ENCODE peak calls at places on chromosomes 13 and 19, in eight cellular contexts. One of them, this sample, is unnamed.

GRCh38 chr19:28324275-28325060 is 888.5 kb downstream of the UQCRFS1 start:
- DNase-seq in upper lobe of right lung: no peak
- DNase-seq in fibroblast of pulmonary artery: no peak
- DNase-seq in ascending aorta: no peak
- DNase-seq in nephron progenitor cell: no peak
- DNase-seq in AG10803: no peak
- DNase-seq in CD8-positive, alpha-beta T cell: no peak
- DNase-seq in AG04450: no peak
- DNase-seq in this sample: no peak

GRCh38 chr13:97043302-97043701 is 49.0 kb upstream of the OXGR1 start:
- DNase-seq in upper lobe of right lung: no peak
- DNase-seq in ascending aorta: no peak
- DNase-seq in AG04450: no peak
- DNase-seq in nephron progenitor cell: no peak
- DNase-seq in CD8-positive, alpha-beta T cell: no peak
- DNase-seq in AG10803: peak
- DNase-seq in fibroblast of pulmonary artery: peak
- DNase-seq in this sample: peak

GRCh38 chr13:110398564-110399507 is 91.8 kb downstream of the COL4A2 start:
- DNase-seq in AG10803: peak
- DNase-seq in nephron progenitor cell: no peak
- DNase-seq in upper lobe of right lung: no peak
- DNase-seq in CD8-positive, alpha-beta T cell: no peak
- DNase-seq in AG04450: no peak
- DNase-seq in fibroblast of pulmonary artery: peak
- DNase-seq in ascending aorta: no peak
- DNase-seq in this sample: no peak

GRCh38 chr19:3793799-3794198 is 7.6 kb upstream of the MATK start:
- DNase-seq in AG10803: no peak
- DNase-seq in ascending aorta: no peak
- DNase-seq in upper lobe of right lung: no peak
- DNase-seq in CD8-positive, alpha-beta T cell: no peak
- DNase-seq in fibroblast of pulmonary artery: no peak
- DNase-seq in nephron progenitor cell: no peak
- DNase-seq in AG04450: no peak
- DNase-seq in this sample: no peak

GRCh38 chr19:49712397-49712859 is 21.5 kb downstream of the CPT1C start:
- DNase-seq in AG10803: peak
- DNase-seq in nephron progenitor cell: peak
- DNase-seq in CD8-positive, alpha-beta T cell: no peak
- DNase-seq in upper lobe of right lung: no peak
- DNase-seq in ascending aorta: no peak
- DNase-seq in fibroblast of pulmonary artery: peak
- DNase-seq in AG04450: no peak
- DNase-seq in this sample: peak

GRCh38 chr19:17337675-17338439 is 504 bp downstream of the GTPBP3 start:
- DNase-seq in AG04450: no peak
- DNase-seq in CD8-positive, alpha-beta T cell: no peak
- DNase-seq in nephron progenitor cell: peak
- DNase-seq in fibroblast of pulmonary artery: no peak
- DNase-seq in ascending aorta: no peak
- DNase-seq in AG10803: no peak
- DNase-seq in upper lobe of right lung: no peak
- DNase-seq in this sample: no peak

GRCh38 chr13:24267283-24267682 is 42.1 kb upstream of the C1QTNF9 start:
- DNase-seq in ascending aorta: no peak
- DNase-seq in AG10803: peak
- DNase-seq in AG04450: no peak
- DNase-seq in upper lobe of right lung: no peak
- DNase-seq in CD8-positive, alpha-beta T cell: no peak
- DNase-seq in nephron progenitor cell: no peak
- DNase-seq in fibroblast of pulmonary artery: no peak
- DNase-seq in this sample: no peak

GRCh38 chr13:110714798-110715394 is 1.4 kb downstream of the ING1 start:
- DNase-seq in fibroblast of pulmonary artery: peak
- DNase-seq in ascending aorta: peak
- DNase-seq in CD8-positive, alpha-beta T cell: peak
- DNase-seq in AG04450: no peak
- DNase-seq in upper lobe of right lung: peak
- DNase-seq in AG10803: no peak
- DNase-seq in nephron progenitor cell: peak
- DNase-seq in this sample: no peak

GRCh38 chr19:45485301-45486077 is 11.4 kb downstream of the RTN2 start:
- DNase-seq in AG10803: peak
- DNase-seq in fibroblast of pulmonary artery: peak
- DNase-seq in ascending aorta: peak
- DNase-seq in upper lobe of right lung: peak
- DNase-seq in CD8-positive, alpha-beta T cell: peak
- DNase-seq in nephron progenitor cell: peak
- DNase-seq in AG04450: peak
- DNase-seq in this sample: peak

GRCh38 chr19:2615782-2616181 is 86.7 kb downstream of the GNG7 start:
- DNase-seq in fibroblast of pulmonary artery: no peak
- DNase-seq in ascending aorta: no peak
- DNase-seq in upper lobe of right lung: no peak
- DNase-seq in nephron progenitor cell: no peak
- DNase-seq in AG10803: no peak
- DNase-seq in CD8-positive, alpha-beta T cell: no peak
- DNase-seq in AG04450: no peak
- DNase-seq in this sample: no peak

GRCh38 chr13:87128006-87128405 is 543.2 kb upstream of the SLITRK5 start:
- DNase-seq in fibroblast of pulmonary artery: peak
- DNase-seq in upper lobe of right lung: no peak
- DNase-seq in AG10803: peak
- DNase-seq in AG04450: no peak
- DNase-seq in nephron progenitor cell: no peak
- DNase-seq in ascending aorta: no peak
- DNase-seq in CD8-positive, alpha-beta T cell: no peak
- DNase-seq in this sample: peak

GRCh38 chr13:109251958-109252357 is 534.4 kb downstream of the IRS2 start:
- DNase-seq in upper lobe of right lung: no peak
- DNase-seq in fibroblast of pulmonary artery: no peak
- DNase-seq in AG04450: no peak
- DNase-seq in CD8-positive, alpha-beta T cell: no peak
- DNase-seq in ascending aorta: no peak
- DNase-seq in nephron progenitor cell: no peak
- DNase-seq in AG10803: peak
- DNase-seq in this sample: no peak

GRCh38 chr13:101989798-101990350 is 412.0 kb downstream of the FGF14 start:
- DNase-seq in CD8-positive, alpha-beta T cell: no peak
- DNase-seq in nephron progenitor cell: no peak
- DNase-seq in fibroblast of pulmonary artery: no peak
- DNase-seq in upper lobe of right lung: no peak
- DNase-seq in ascending aorta: no peak
- DNase-seq in AG10803: no peak
- DNase-seq in AG04450: no peak
- DNase-seq in this sample: no peak

GRCh38 chr13:102907016-102907756 is 61.4 kb downstream of the ERCC5 start:
- DNase-seq in CD8-positive, alpha-beta T cell: no peak
- DNase-seq in nephron progenitor cell: no peak
- DNase-seq in AG10803: peak
- DNase-seq in ascending aorta: no peak
- DNase-seq in AG04450: no peak
- DNase-seq in upper lobe of right lung: no peak
- DNase-seq in fibroblast of pulmonary artery: no peak
- DNase-seq in this sample: no peak

GRCh38 chr19:18274776-18275356 is 614 bp upstream of the IQCN start:
- DNase-seq in AG04450: no peak
- DNase-seq in upper lobe of right lung: peak
- DNase-seq in nephron progenitor cell: no peak
- DNase-seq in fibroblast of pulmonary artery: peak
- DNase-seq in ascending aorta: peak
- DNase-seq in AG10803: peak
- DNase-seq in CD8-positive, alpha-beta T cell: no peak
- DNase-seq in this sample: peak

GRCh38 chr13:48579167-48579918 is 46.5 kb upstream of the RCBTB2 start:
- DNase-seq in CD8-positive, alpha-beta T cell: no peak
- DNase-seq in nephron progenitor cell: no peak
- DNase-seq in AG10803: no peak
- DNase-seq in ascending aorta: no peak
- DNase-seq in AG04450: no peak
- DNase-seq in fibroblast of pulmonary artery: no peak
- DNase-seq in upper lobe of right lung: no peak
- DNase-seq in this sample: no peak

GRCh38 chr19:43754312-43754561 is 525 bp downstream of the SMG9 start:
- DNase-seq in upper lobe of right lung: no peak
- DNase-seq in AG10803: no peak
- DNase-seq in ascending aorta: no peak
- DNase-seq in nephron progenitor cell: no peak
- DNase-seq in fibroblast of pulmonary artery: no peak
- DNase-seq in CD8-positive, alpha-beta T cell: no peak
- DNase-seq in AG04450: no peak
- DNase-seq in this sample: no peak
- TF ChIP-seq CTCF in upper lobe of right lung: no peak
- TF ChIP-seq CTCF in AG10803: no peak
- TF ChIP-seq CTCF in ascending aorta: no peak
- TF ChIP-seq CTCF in nephron progenitor cell: no peak
- TF ChIP-seq CTCF in fibroblast of pulmonary artery: no peak
- TF ChIP-seq CTCF in CD8-positive, alpha-beta T cell: no peak
- TF ChIP-seq CTCF in AG04450: no peak
- TF ChIP-seq CTCF in this sample: no peak

GRCh38 chr13:107681611-107682010 is 533.7 kb downstream of the LIG4 start:
- DNase-seq in fibroblast of pulmonary artery: no peak
- DNase-seq in upper lobe of right lung: no peak
- DNase-seq in nephron progenitor cell: no peak
- DNase-seq in CD8-positive, alpha-beta T cell: no peak
- DNase-seq in AG10803: no peak
- DNase-seq in AG04450: no peak
- DNase-seq in ascending aorta: no peak
- DNase-seq in this sample: no peak

GRCh38 chr13:107675847-107676550 is 539.3 kb downstream of the LIG4 start:
- DNase-seq in upper lobe of right lung: no peak
- DNase-seq in AG10803: no peak
- DNase-seq in fibroblast of pulmonary artery: no peak
- DNase-seq in nephron progenitor cell: no peak
- DNase-seq in CD8-positive, alpha-beta T cell: no peak
- DNase-seq in ascending aorta: no peak
- DNase-seq in AG04450: no peak
- DNase-seq in this sample: no peak

GRCh38 chr13:107680115-107680514 is 535.2 kb downstream of the LIG4 start:
- DNase-seq in AG10803: no peak
- DNase-seq in upper lobe of right lung: no peak
- DNase-seq in nephron progenitor cell: no peak
- DNase-seq in fibroblast of pulmonary artery: no peak
- DNase-seq in ascending aorta: no peak
- DNase-seq in AG04450: no peak
- DNase-seq in CD8-positive, alpha-beta T cell: no peak
- DNase-seq in this sample: no peak

GRCh38 chr13:107678075-107678689 is 537.2 kb downstream of the LIG4 start:
- DNase-seq in CD8-positive, alpha-beta T cell: no peak
- DNase-seq in fibroblast of pulmonary artery: no peak
- DNase-seq in AG04450: peak
- DNase-seq in nephron progenitor cell: no peak
- DNase-seq in ascending aorta: no peak
- DNase-seq in upper lobe of right lung: no peak
- DNase-seq in AG10803: peak
- DNase-seq in this sample: no peak
- TF ChIP-seq CTCF in CD8-positive, alpha-beta T cell: no peak
- TF ChIP-seq CTCF in fibroblast of pulmonary artery: no peak
- TF ChIP-seq CTCF in AG04450: peak
- TF ChIP-seq CTCF in nephron progenitor cell: peak
- TF ChIP-seq CTCF in ascending aorta: no peak
- TF ChIP-seq CTCF in upper lobe of right lung: no peak
- TF ChIP-seq CTCF in AG10803: peak
- TF ChIP-seq CTCF in this sample: peak

GRCh38 chr13:114064516-114065140 is 67.8 kb downstream of the RASA3 start:
- DNase-seq in nephron progenitor cell: no peak
- DNase-seq in upper lobe of right lung: no peak
- DNase-seq in AG10803: peak
- DNase-seq in ascending aorta: no peak
- DNase-seq in fibroblast of pulmonary artery: peak
- DNase-seq in CD8-positive, alpha-beta T cell: no peak
- DNase-seq in AG04450: no peak
- DNase-seq in this sample: no peak

GRCh38 chr13:114065926-114066774 is 66.3 kb downstream of the RASA3 start:
- DNase-seq in ascending aorta: no peak
- DNase-seq in fibroblast of pulmonary artery: no peak
- DNase-seq in AG10803: no peak
- DNase-seq in upper lobe of right lung: peak
- DNase-seq in nephron progenitor cell: no peak
- DNase-seq in CD8-positive, alpha-beta T cell: peak
- DNase-seq in AG04450: no peak
- DNase-seq in this sample: no peak

GRCh38 chr13:114066956-114067355 is 65.5 kb downstream of the RASA3 start:
- DNase-seq in CD8-positive, alpha-beta T cell: no peak
- DNase-seq in upper lobe of right lung: peak
- DNase-seq in AG10803: no peak
- DNase-seq in AG04450: no peak
- DNase-seq in ascending aorta: no peak
- DNase-seq in fibroblast of pulmonary artery: no peak
- DNase-seq in nephron progenitor cell: no peak
- DNase-seq in this sample: no peak

GRCh38 chr13:114063545-114064515 is 68.6 kb downstream of the RASA3 start:
- DNase-seq in ascending aorta: peak
- DNase-seq in AG04450: no peak
- DNase-seq in fibroblast of pulmonary artery: peak
- DNase-seq in CD8-positive, alpha-beta T cell: no peak
- DNase-seq in nephron progenitor cell: no peak
- DNase-seq in upper lobe of right lung: peak
- DNase-seq in AG10803: peak
- DNase-seq in this sample: peak

DNA sequence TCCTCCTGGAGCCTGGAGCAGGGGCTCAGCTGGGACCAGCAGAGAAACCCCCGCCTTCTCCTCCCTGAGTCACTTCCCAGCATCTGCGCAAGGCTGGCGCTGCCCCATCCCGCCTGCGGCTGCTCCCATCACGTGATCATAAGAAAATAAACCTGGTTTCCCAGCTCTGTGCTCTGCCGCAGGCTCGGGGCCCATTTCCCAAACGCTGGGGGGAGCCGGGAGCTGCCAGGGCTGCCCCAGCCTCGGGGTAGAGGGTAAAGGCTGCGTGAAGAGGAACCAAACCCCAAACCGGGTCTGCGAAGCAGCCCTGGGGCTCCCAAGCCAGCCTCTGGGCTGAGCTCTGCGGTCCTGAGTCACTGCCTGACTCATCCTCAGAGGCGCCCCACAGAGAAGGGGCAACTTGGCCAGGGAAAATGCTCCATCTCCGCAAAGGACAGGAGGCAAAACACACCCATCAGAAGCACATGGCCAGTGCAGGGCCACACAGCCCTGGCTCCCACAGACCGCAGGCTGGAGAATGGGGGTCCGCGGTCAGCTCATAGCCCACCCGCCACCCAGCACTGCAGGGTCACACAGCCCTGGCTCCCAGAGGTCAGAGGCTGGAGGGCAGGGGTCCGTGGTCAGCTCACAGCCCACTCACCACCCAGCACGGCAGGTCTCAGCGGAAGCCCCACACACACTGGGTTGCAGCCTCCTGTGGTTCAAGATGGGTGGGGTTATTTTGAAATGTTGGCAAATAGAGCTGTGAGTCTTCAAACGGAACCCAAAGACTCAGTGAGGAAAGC is 67.1 kb downstream of the RASA3 start:
- DNase-seq in upper lobe of right lung: peak
- DNase-seq in AG04450: peak
- DNase-seq in fibroblast of pulmonary artery: peak
- DNase-seq in nephron progenitor cell: peak
- DNase-seq in AG10803: peak
- DNase-seq in CD8-positive, alpha-beta T cell: peak
- DNase-seq in ascending aorta: peak
- DNase-seq in this sample: peak
- TF ChIP-seq CTCF in upper lobe of right lung: no peak
- TF ChIP-seq CTCF in AG04450: peak
- TF ChIP-seq CTCF in fibroblast of pulmonary artery: no peak
- TF ChIP-seq CTCF in nephron progenitor cell: no peak
- TF ChIP-seq CTCF in AG10803: no peak
- TF ChIP-seq CTCF in CD8-positive, alpha-beta T cell: no peak
- TF ChIP-seq CTCF in ascending aorta: no peak
- TF ChIP-seq CTCF in this sample: no peak

GRCh38 chr13:83008496-83008895 is 873.8 kb downstream of the SLITRK1 start:
- DNase-seq in AG04450: no peak
- DNase-seq in CD8-positive, alpha-beta T cell: no peak
- DNase-seq in AG10803: no peak
- DNase-seq in ascending aorta: no peak
- DNase-seq in fibroblast of pulmonary artery: no peak
- DNase-seq in upper lobe of right lung: no peak
- DNase-seq in nephron progenitor cell: no peak
- DNase-seq in this sample: no peak
- TF ChIP-seq CTCF in AG04450: no peak
- TF ChIP-seq CTCF in CD8-positive, alpha-beta T cell: no peak
- TF ChIP-seq CTCF in AG10803: no peak
- TF ChIP-seq CTCF in ascending aorta: no peak
- TF ChIP-seq CTCF in fibroblast of pulmonary artery: no peak
- TF ChIP-seq CTCF in upper lobe of right lung: no peak
- TF ChIP-seq CTCF in nephron progenitor cell: no peak
- TF ChIP-seq CTCF in this sample: no peak